ENCODE peak calls at places on chromosomes 12 and 14, in eight cellular contexts. L is ascending aorta, T is GM23248, B is aorta, U is breast epithelium, P is OCI-LY7, C is NT2/D1, Y is ovary. I is an unnamed sample.

GRCh38 chr14:64507376-64508156 is 3.0 kb downstream of the ZBTB1 start:
- DNase-seq in Y (no peak), P (no peak), U (no peak), L (no peak), C (no peak), T (peak; percentile 68), B (no peak), I (no peak)

GRCh38 chr14:60051690-60052324 is 39.9 kb upstream of the PCNX4 start:
- DNase-seq in P (no peak), U (no peak), T (peak; percentile 54), Y (no peak), C (no peak), L (no peak), B (no peak), I (no peak)

GRCh38 chr12:31922341-31923062 is 36.7 kb upstream of the RESF1 start:
- DNase-seq in U (no peak), C (no peak), L (no peak), P (peak; percentile 57), Y (no peak), T (peak; percentile 8), B (no peak), I (peak; percentile 21)

GRCh38 chr12:122908915-122909314 is 13.0 kb upstream of the VPS37B start:
- DNase-seq in L (no peak), Y (no peak), B (no peak), U (no peak), P (no peak), C (no peak), T (no peak), I (no peak)

GRCh38 chr12:130280226-130280625 is 57.5 kb upstream of the PIWIL1 start:
- DNase-seq in U (no peak), B (no peak), T (peak; percentile 42), C (no peak), Y (no peak), P (no peak), L (no peak), I (no peak)

GRCh38 chr14:74324945-74325361 is 22.2 kb upstream of the ABCD4 start:
- DNase-seq in Y (no peak), C (no peak), U (no peak), P (peak; percentile 48), L (no peak), B (no peak), T (peak; percentile 63), I (peak; percentile 37)

GRCh38 chr12:41521872-41522379 is 333.8 kb downstream of the PDZRN4 start:
- DNase-seq in Y (no peak), T (peak; percentile 82), C (no peak), B (no peak), P (peak; percentile 57), U (no peak), L (no peak), I (peak; percentile 92)

GRCh38 chr12:49985981-49986380 is 13.2 kb downstream of the AQP6 start:
- DNase-seq in T (peak; percentile 28), Y (no peak), B (no peak), U (no peak), P (no peak), L (no peak), C (no peak), I (no peak)

GRCh38 chr12:121241203-121241970 is 31.5 kb downstream of the P2RX4 start:
- DNase-seq in L (no peak), C (no peak), B (no peak), P (no peak), U (no peak), Y (peak; percentile 47), T (no peak), I (no peak)

DNA sequence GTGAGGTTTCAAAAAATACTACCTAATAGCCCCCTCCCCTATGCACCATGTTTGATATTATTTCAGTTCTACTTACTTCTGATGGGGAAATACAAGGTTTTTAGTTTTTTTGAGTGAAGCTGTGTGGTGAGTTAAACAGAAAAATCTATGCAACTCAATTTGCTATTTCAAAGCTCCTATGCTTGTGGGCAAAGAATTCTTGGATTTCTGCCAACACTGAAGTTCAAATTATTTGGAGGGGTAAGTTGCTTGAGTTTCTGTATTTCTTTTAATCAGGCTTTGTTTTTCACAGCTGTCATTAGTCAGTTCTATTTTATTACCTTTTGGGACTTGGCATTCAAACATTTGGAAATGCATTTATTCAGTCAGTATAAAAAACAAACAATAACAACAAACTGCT is 407.5 kb upstream of the MGAT4C start:
- DNase-seq in U (no peak), Y (no peak), P (no peak), T (no peak), C (no peak), B (no peak), L (no peak), I (no peak)
- H3K4me1 ChIP-seq in U (no peaks in the 10 kb centered on the region), Y (no peaks in the 10 kb centered on the region), P (no peaks in the 10 kb centered on the region), T (no peaks in the 10 kb centered on the region), C (no peaks in the 10 kb centered on the region), B (no peaks in the 10 kb centered on the region), L (no peaks in the 10 kb centered on the region), I (peaks cover 5% of the 10 kb centered on the region)

DNA sequence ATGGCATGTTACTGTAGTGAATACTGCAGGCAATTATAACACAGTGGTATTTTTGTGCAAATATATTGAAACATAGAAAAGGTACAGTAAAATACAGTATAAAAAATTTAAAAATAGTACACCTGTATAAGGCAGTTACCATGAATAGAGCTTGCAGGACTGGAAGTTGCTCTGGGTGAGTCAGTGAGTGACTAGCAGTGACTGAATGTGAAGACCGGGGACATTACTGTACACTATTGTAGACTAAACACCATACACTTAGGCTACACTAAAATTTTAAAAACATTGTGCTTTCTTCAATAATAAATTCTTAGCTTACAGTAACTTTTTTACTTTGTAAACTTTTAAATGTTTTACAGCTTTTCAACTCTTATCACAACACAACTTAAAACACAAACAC is 181.7 kb downstream of the GALC start:
- DNase-seq in C (no peak), U (no peak), L (no peak), B (no peak), Y (no peak), T (no peak), P (no peak), I (no peak)
- H3K4me1 ChIP-seq in C (no peaks in the 10 kb centered on the region), U (no peaks in the 10 kb centered on the region), L (no peaks in the 10 kb centered on the region), B (no peaks in the 10 kb centered on the region), Y (peaks cover 4% of the 10 kb centered on the region), T (no peaks in the 10 kb centered on the region), P (no peaks in the 10 kb centered on the region), I (no peaks in the 10 kb centered on the region)

DNA sequence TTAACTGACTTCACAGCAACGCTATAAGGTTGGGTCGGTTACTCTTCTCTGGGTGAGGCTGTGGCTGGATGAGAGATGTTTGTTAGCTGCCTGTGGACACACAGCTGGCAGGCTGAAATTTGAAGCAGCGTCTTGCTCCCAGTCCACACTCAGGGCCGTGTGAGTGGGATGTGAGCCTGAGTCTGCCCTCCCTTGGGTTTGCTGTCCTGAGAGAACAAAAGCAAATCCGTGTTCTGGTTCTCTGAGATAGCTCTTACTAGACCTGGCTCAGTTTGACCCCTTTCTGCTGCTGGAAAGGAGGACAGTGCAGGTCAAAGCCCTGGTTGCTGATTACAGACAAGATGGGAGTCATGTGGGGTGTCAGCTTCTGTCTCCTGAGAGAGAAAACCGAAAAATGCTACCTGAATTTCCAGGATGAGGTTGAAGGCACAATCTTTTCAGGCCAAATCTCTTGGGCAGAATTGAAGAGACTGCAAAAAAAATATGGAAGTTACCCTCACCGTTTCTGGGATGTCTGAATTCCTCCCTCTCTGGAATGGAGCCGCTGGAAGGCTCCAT is 270.8 kb downstream of the ZFP36L1 start:
- DNase-seq in T (no peak), Y (no peak), U (no peak), L (no peak), B (no peak), P (no peak), C (no peak), I (no peak)
- H3K4me1 ChIP-seq in T (peaks cover 47% of the 10 kb centered on the region), Y (peaks cover 49% of the 10 kb centered on the region), U (peaks cover 12% of the 10 kb centered on the region), L (peaks cover 57% of the 10 kb centered on the region), B (peaks cover 4% of the 10 kb centered on the region), P (peaks cover 16% of the 10 kb centered on the region), C (peaks cover 11% of the 10 kb centered on the region), I (peaks cover 11% of the 10 kb centered on the region)

GRCh38 chr14:54187439-54187838 is 209.4 kb upstream of the CDKN3 start:
- DNase-seq in Y (no peak), T (no peak), B (no peak), U (no peak), C (no peak), L (no peak), P (no peak), I (no peak)
- H3K4me1 ChIP-seq in Y (no peaks in the 10 kb centered on the region), T (peaks cover 24% of the 10 kb centered on the region), B (no peaks in the 10 kb centered on the region), U (no peaks in the 10 kb centered on the region), C (no peaks in the 10 kb centered on the region), L (no peaks in the 10 kb centered on the region), P (no peaks in the 10 kb centered on the region), I (peaks cover 24% of the 10 kb centered on the region)

GRCh38 chr14:68951051-68951797 is 27.9 kb downstream of the ACTN1 start:
- DNase-seq in T (peak; percentile 99), Y (peak; percentile 94), B (peak; percentile 95), L (peak; percentile 99), U (peak; percentile 91), P (no peak), C (no peak), I (peak; percentile 74)

GRCh38 chr14:68948686-68949085 is 30.4 kb downstream of the ACTN1 start:
- DNase-seq in L (no peak), Y (no peak), T (peak; percentile 49), P (no peak), B (peak; percentile 46), U (no peak), C (no peak), I (no peak)

GRCh38 chr14:68950111-68950510 is 29.0 kb downstream of the ACTN1 start:
- DNase-seq in U (no peak), C (no peak), B (peak; percentile 52), T (peak; percentile 76), P (no peak), Y (no peak), L (no peak), I (no peak)

GRCh38 chr14:68947802-68948201 is 31.3 kb downstream of the ACTN1 start:
- DNase-seq in P (no peak), U (no peak), L (peak; percentile 95), B (peak; percentile 88), Y (peak; percentile 55), C (no peak), T (peak; percentile 85), I (no peak)

DNA sequence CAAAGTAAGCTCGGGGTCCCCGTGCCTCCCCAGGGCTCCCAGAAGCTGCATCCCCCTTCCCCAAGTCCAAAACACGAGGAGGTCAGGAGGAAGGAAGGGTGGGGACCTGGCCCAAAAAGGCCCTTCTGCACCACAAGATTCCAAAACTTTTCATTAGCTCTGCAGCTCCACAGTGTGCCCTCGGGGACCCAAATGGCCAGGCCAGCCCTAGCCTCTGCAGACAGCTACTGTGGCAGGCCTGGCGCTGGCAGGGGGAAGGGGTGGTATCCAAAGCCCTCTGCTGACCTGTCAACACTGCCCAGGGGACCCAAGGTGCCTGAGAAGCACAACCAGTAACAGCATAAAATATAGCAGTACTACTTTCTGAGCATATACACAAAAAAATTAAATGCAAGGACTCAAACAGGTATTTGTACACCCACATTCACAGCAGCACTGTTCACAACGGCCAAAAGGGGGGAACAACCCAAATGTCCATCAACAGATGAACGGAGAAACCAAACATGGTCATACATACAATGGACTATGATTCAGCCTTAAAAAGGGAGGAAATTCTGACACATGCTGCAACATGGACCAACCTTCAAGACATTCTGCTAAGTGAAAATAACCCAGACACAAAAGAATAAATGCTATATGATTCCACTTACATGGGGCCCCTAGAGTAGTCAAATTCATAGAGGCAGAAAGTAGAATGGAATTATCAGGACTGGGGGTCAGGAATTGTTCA is 29.7 kb downstream of the ACTN1 start:
- DNase-seq in B (peak; percentile 52), L (no peak), C (no peak), T (peak; percentile 68), P (no peak), U (no peak), Y (no peak), I (peak; percentile 66)
- H3K4me1 ChIP-seq in B (peaks cover 12% of the 10 kb centered on the region), L (peaks cover 91% of the 10 kb centered on the region), C (peaks cover 24% of the 10 kb centered on the region), T (peaks cover 74% of the 10 kb centered on the region), P (no peaks in the 10 kb centered on the region), U (peaks cover 72% of the 10 kb centered on the region), Y (peaks cover 39% of the 10 kb centered on the region), I (peaks cover 59% of the 10 kb centered on the region)

I was measured in endothelial cell of umbilical vein.